ENCODE peak calls at places on chromosomes 6 and 20, in five cellular contexts. P, I, A, S and T are unnamed samples.

GRCh38 chr20:6007094-6007528 is 46.7 kb downstream of the LRRN4 start:
- DNase-seq in P (no peak), I (no peak), A (no peak), S (no peak), T (no peak)

GRCh38 chr6:146260886-146261285 is 232.0 kb downstream of the GRM1 start:
- DNase-seq in P (no peak), I (peak), A (no peak), S (no peak), T (no peak)

GRCh38 chr6:3847521-3847920 is 1.7 kb upstream of the FAM50B start:
- DNase-seq in P (no peak), I (no peak), A (peak), S (no peak), T (no peak)

GRCh38 chr20:34938466-34939163 is 17.0 kb downstream of the GSS start:
- DNase-seq in P (peak), I (no peak), A (no peak), S (no peak), T (peak)

GRCh38 chr6:16316741-16317251 is 78.4 kb downstream of the GMPR start:
- DNase-seq in P (no peak), I (no peak), A (peak), S (peak), T (peak)

GRCh38 chr20:32327087-32327681 is 30.9 kb upstream of the ASXL1 start:
- DNase-seq in P (no peak), I (no peak), A (peak), S (no peak), T (no peak)

GRCh38 chr6:44067073-44067759 is 60.0 kb downstream of the MRPL14 start:
- DNase-seq in P (no peak), I (no peak), A (peak), S (no peak), T (no peak)

GRCh38 chr20:33301192-33301930 is 18.3 kb downstream of the BPIFB1 start:
- DNase-seq in P (no peak), I (no peak), A (no peak), S (peak), T (no peak)

GRCh38 chr6:39778581-39779270 is 13.4 kb upstream of the DAAM2 start:
- DNase-seq in P (no peak), I (no peak), A (peak), S (no peak), T (no peak)

GRCh38 chr20:49833483-49833882 is 20.9 kb downstream of the SLC9A8 start:
- DNase-seq in P (no peak), I (no peak), A (no peak), S (no peak), T (no peak)

GRCh38 chr6:155272353-155273222 is 8.8 kb downstream of the CLDN20 start:
- DNase-seq in P (no peak), I (no peak), A (peak), S (no peak), T (no peak)

GRCh38 chr6:135667694-135668455 is 170.3 kb upstream of the AHI1 start:
- DNase-seq in P (no peak), I (no peak), A (peak), S (peak), T (no peak)

GRCh38 chr20:43271980-43272379 is 82.3 kb upstream of the PTPRT start:
- DNase-seq in P (no peak), I (no peak), A (no peak), S (no peak), T (no peak)

GRCh38 chr6:130681028-130681427 is 146.2 kb upstream of the SMLR1 start:
- DNase-seq in P (no peak), I (no peak), A (peak), S (no peak), T (no peak)

GRCh38 chr20:57666106-57666833 is 43.5 kb downstream of the PMEPA1 start:
- DNase-seq in P (no peak), I (no peak), A (no peak), S (no peak), T (no peak)

GRCh38 chr6:113862112-113862511 is 5.0 kb downstream of the MARCKS start:
- DNase-seq in P (no peak), I (no peak), A (no peak), S (no peak), T (no peak)

GRCh38 chr20:51431321-51431720 is 111.2 kb downstream of the NFATC2 start:
- DNase-seq in P (no peak), I (no peak), A (no peak), S (no peak), T (no peak)

GRCh38 chr20:57361517-57361916 is 10.5 kb downstream of the RAE1 start:
- DNase-seq in P (no peak), I (no peak), A (peak), S (no peak), T (no peak)

GRCh38 chr6:138805431-138805830 is 9.5 kb downstream of the ECT2L start:
- DNase-seq in P (no peak), I (no peak), A (peak), S (no peak), T (no peak)

GRCh38 chr6:11210386-11211138 is 21.9 kb downstream of the NEDD9 start:
- DNase-seq in P (no peak), I (no peak), A (no peak), S (no peak), T (no peak)

GRCh38 chr6:139112146-139112545 is 22.7 kb upstream of the HECA start:
- DNase-seq in P (no peak), I (no peak), A (peak), S (no peak), T (no peak)

GRCh38 chr6:105592329-105592728 is 189.4 kb upstream of the PREP start:
- DNase-seq in P (no peak), I (no peak), A (peak), S (peak), T (no peak)

GRCh38 chr6:168040856-168041496 is 38.0 kb downstream of the FRMD1 start:
- DNase-seq in P (no peak), I (no peak), A (no peak), S (no peak), T (no peak)

GRCh38 chr20:50193169-50193850 is 2.7 kb downstream of the CEBPB start:
- DNase-seq in P (no peak), I (peak), A (peak), S (no peak), T (peak)

GRCh38 chr6:124772733-124773319 is 189.4 kb upstream of the RNF217 start:
- DNase-seq in P (no peak), I (no peak), A (no peak), S (no peak), T (no peak)

GRCh38 chr20:46652699-46653098 is 1.4 kb upstream of the SLC13A3 start:
- DNase-seq in P (no peak), I (no peak), A (peak), S (no peak), T (no peak)

GRCh38 chr6:148835920-148836441 is 89.2 kb downstream of the UST start:
- DNase-seq in P (no peak), I (no peak), A (peak), S (no peak), T (no peak)

GRCh38 chr6:47698342-47698787 is at the start of gene ADGRF4:
- DNase-seq in P (peak), I (no peak), A (peak), S (peak), T (no peak)

GRCh38 chr6:104527761-104528415 is 331.8 kb downstream of the HACE1 start:
- DNase-seq in P (no peak), I (no peak), A (no peak), S (peak), T (no peak)

GRCh38 chr6:118860880-118861279 is 33.1 kb upstream of the ASF1A start:
- DNase-seq in P (no peak), I (no peak), A (no peak), S (no peak), T (no peak)

GRCh38 chr20:10794765-10795164 is 121.0 kb upstream of the JAG1 start:
- DNase-seq in P (no peak), I (no peak), A (no peak), S (no peak), T (no peak)

GRCh38 chr20:12383770-12384304 is 466.1 kb downstream of the BTBD3 start:
- DNase-seq in P (no peak), I (no peak), A (no peak), S (no peak), T (no peak)

GRCh38 chr6:118892248-118893094 is 1.5 kb upstream of the ASF1A start:
- DNase-seq in P (no peak), I (no peak), A (no peak), S (no peak), T (no peak)

GRCh38 chr6:139325003-139325600 is 33.3 kb upstream of the TXLNB start:
- DNase-seq in P (no peak), I (no peak), A (no peak), S (no peak), T (no peak)

GRCh38 chr6:52243282-52243893 is 912 bp downstream of the IL17F start:
- DNase-seq in P (no peak), I (no peak), A (peak), S (no peak), T (no peak)

GRCh38 chr20:60206259-60206658 is 248.0 kb downstream of the CDH26 start:
- DNase-seq in P (no peak), I (peak), A (peak), S (peak), T (no peak)

GRCh38 chr20:43914697-43915208 is at the start of gene TOX2:
- DNase-seq in P (peak), I (peak), A (no peak), S (peak), T (no peak)

GRCh38 chr6:52815167-52816092 is 11.8 kb upstream of the GSTA1 start:
- DNase-seq in P (no peak), I (peak), A (peak), S (peak), T (peak)

GRCh38 chr6:18632670-18633410 is 245.7 kb downstream of the RNF144B start:
- DNase-seq in P (no peak), I (no peak), A (peak), S (no peak), T (no peak)

GRCh38 chr20:53750827-53751393 is 157.3 kb upstream of the ZNF217 start:
- DNase-seq in P (no peak), I (peak), A (peak), S (no peak), T (no peak)

GRCh38 chr20:53752583-53752970 is 158.9 kb upstream of the ZNF217 start:
- DNase-seq in P (no peak), I (no peak), A (no peak), S (peak), T (no peak)

GRCh38 chr20:53753880-53754459 is 160.3 kb upstream of the ZNF217 start:
- DNase-seq in P (no peak), I (no peak), A (no peak), S (no peak), T (no peak)

GRCh38 chr20:53751394-53752368 is 158.0 kb upstream of the ZNF217 start:
- DNase-seq in P (no peak), I (peak), A (no peak), S (peak), T (no peak)

DNA sequence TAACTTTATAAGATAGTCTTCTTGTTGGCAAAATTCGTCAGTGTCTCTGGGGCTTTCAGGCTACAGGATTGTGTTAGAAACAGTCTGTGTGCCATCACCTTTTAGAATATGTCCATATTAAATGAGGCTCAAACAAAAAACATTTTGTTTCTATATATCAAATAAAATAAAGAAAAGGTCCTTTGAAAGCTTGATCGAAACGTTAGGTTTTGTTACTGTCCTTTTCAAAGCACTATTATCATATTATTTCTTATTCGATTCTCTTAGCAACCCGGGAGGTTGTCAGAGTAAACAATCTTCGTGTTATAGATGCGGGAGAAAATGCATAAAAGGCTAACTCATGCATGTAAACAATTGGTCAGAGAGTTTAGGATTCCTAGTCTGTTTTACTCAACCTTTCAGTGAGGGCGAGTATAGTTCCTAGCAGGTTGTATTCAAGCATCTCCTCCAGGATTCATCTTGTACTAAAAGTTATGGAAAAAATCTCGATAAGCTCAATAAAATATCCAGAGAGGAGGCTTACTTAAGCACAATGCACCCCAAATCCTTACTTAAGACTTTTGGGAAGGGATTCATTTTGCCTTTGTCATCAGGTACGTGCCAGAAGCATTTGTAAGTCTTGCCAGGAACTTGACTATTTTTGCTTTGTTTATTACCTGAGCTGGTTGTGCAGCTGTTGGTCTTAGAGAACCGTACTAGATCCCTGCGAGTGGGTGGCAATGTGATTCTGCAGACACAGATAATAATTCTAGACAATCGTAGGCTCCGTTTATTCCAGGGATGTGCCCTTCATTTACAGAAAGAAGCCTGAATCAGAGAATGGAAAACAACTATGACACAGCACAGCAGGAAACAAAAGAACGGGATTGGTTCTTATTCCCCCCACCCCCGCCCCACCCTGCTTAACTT is 159.6 kb upstream of the ZNF217 start:
- DNase-seq in P (no peak), I (no peak), A (peak), S (peak), T (no peak)
- H3K4me3 ChIP-seq in P (no peak), I (no peak), A (no peak), S (peak), T (no peak)

GRCh38 chr6:32968770-32969684 is 633 bp downstream of the BRD2 start:
- DNase-seq in P (peak), I (peak), A (peak), S (peak), T (peak)
- TF ChIP-seq POLR2A in P (peak), I (no peak), A (peak), S (peak), T (peak)

GRCh38 chr6:133407320-133408100 is 166.4 kb downstream of the EYA4 start:
- DNase-seq in P (no peak), I (no peak), A (no peak), S (no peak), T (no peak)

GRCh38 chr6:133411757-133412156 is 170.6 kb downstream of the EYA4 start:
- DNase-seq in P (no peak), I (no peak), A (no peak), S (no peak), T (no peak)

GRCh38 chr6:133410628-133411027 is 169.5 kb downstream of the EYA4 start:
- DNase-seq in P (no peak), I (no peak), A (no peak), S (peak), T (no peak)

GRCh38 chr6:133404728-133405127 is 163.6 kb downstream of the EYA4 start:
- DNase-seq in P (no peak), I (no peak), A (no peak), S (no peak), T (no peak)

GRCh38 chr6:133408543-133408942 is 167.4 kb downstream of the EYA4 start:
- DNase-seq in P (no peak), I (no peak), A (peak), S (no peak), T (no peak)
- H3K27ac ChIP-seq in P (no peak), I (no peak), A (no peak), S (no peak), T (no peak)

GRCh38 chr6:7580537-7580926 is 9.5 kb upstream of the SNRNP48 start:
- DNase-seq in P (no peak), I (no peak), A (no peak), S (no peak), T (no peak)
- H3K4me3 ChIP-seq in P (no peak), I (no peak), A (no peak), S (no peak), T (no peak)

GRCh38 chr6:73460044-73460443 is 1.5 kb upstream of the MTO1 start:
- DNase-seq in P (no peak), I (no peak), A (no peak), S (no peak), T (no peak)

GRCh38 chr6:73455865-73456629 is 4.0 kb upstream of the CGAS start:
- DNase-seq in P (no peak), I (no peak), A (peak), S (peak), T (no peak)

GRCh38 chr6:73461537-73462350 is at the start of gene MTO1:
- DNase-seq in P (peak), I (peak), A (peak), S (peak), T (peak)
- TF ChIP-seq POLR2A in P (peak), I (no peak), A (peak), S (peak), T (peak)

GRCh38 chr20:22620342-22620741 is 36.0 kb upstream of the FOXA2 start:
- DNase-seq in P (no peak), I (no peak), A (no peak), S (no peak), T (no peak)
- H3K27ac ChIP-seq in P (no peak), I (no peak), A (no peak), S (no peak), T (no peak)

GRCh38 chr6:36113049-36113448 is 17.3 kb upstream of the MAPK13 start:
- DNase-seq in P (no peak), I (no peak), A (no peak), S (no peak), T (no peak)
- H3K4me3 ChIP-seq in P (no peak), I (no peak), A (no peak), S (no peak), T (no peak)

DNA sequence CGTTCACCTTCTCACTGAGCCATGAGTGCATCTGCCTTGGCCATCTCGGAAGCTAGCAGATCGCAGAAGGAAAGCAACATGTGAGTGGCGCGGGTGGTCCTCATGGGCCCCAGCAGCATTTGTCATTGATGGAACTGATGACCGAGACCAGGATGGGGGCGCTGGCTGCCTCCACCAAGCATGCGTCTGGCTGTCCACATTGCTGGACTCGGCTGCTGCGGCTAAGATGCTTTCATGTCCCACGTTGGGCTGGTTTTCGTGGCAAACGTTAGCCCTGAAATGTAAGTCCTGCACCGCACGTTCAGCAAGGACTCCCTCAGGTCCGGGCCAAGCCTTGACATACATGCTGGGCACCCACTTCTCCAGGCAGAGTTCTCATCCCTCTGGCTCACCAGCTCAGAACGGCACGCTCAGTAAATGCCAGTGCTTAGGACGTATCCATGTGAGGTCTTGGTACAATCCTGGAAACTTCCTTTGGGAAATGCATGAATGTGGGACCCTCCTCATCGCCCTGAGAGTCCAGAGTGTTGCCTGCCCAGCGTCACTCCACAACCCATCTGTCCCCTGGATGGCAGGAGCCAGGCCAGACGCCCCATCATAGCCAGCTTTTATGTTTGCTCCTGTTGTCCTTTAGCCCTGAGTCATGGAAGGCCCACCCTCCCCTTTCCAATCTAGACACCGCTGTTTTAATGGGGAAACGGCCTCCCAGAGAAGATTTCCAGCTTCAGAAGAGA is 8.4 kb downstream of the SLCO4A1 start:
- DNase-seq in P (no peak), I (no peak), A (no peak), S (no peak), T (no peak)
- TF ChIP-seq POLR2A in P (no peak), I (no peak), A (no peak), S (no peak), T (no peak)